ENCODE peak calls at places on chromosome 4, in nine cellular contexts. One of them, this sample, is unnamed.

GRCh38 chr4:185020863-185021761 is 2.8 kb downstream of the HELT start:
- DNase-seq in NCI-H524 treated with DMSO at 0.1 percent for 48 hours: no peak
- DNase-seq in CD4-positive, alpha-beta T cell: no peak
- DNase-seq in activated CD8-positive, alpha-beta T cell treated with anti-CD3 and anti-CD28 coated beads, Interleukin-2, amount 10 ng/mL, durations not matched to agents 7 days and 5 days: no peak
- DNase-seq in Karpas-422: no peak
- DNase-seq in HCT116: no peak
- DNase-seq in EH: no peak
- DNase-seq in H54: no peak
- DNase-seq in Calu3: no peak
- DNase-seq in this sample: no peak

GRCh38 chr4:53748328-53748772 is 157.1 kb upstream of the LNX1 start:
- DNase-seq in H54: no peak
- DNase-seq in CD4-positive, alpha-beta T cell: no peak
- DNase-seq in HCT116: no peak
- DNase-seq in activated CD8-positive, alpha-beta T cell treated with anti-CD3 and anti-CD28 coated beads, Interleukin-2, amount 10 ng/mL, durations not matched to agents 7 days and 5 days: no peak
- DNase-seq in Karpas-422: peak
- DNase-seq in Calu3: no peak
- DNase-seq in NCI-H524 treated with DMSO at 0.1 percent for 48 hours: no peak
- DNase-seq in EH: no peak
- DNase-seq in this sample: no peak

GRCh38 chr4:144820115-144820514 is 174.2 kb downstream of the HHIP start:
- DNase-seq in HCT116: no peak
- DNase-seq in Karpas-422: peak
- DNase-seq in NCI-H524 treated with DMSO at 0.1 percent for 48 hours: no peak
- DNase-seq in activated CD8-positive, alpha-beta T cell treated with anti-CD3 and anti-CD28 coated beads, Interleukin-2, amount 10 ng/mL, durations not matched to agents 7 days and 5 days: no peak
- DNase-seq in H54: no peak
- DNase-seq in Calu3: no peak
- DNase-seq in EH: peak
- DNase-seq in CD4-positive, alpha-beta T cell: no peak
- DNase-seq in this sample: no peak

GRCh38 chr4:2482693-2483092 is 13.8 kb downstream of the RNF4 start:
- DNase-seq in EH: peak
- DNase-seq in activated CD8-positive, alpha-beta T cell treated with anti-CD3 and anti-CD28 coated beads, Interleukin-2, amount 10 ng/mL, durations not matched to agents 7 days and 5 days: no peak
- DNase-seq in NCI-H524 treated with DMSO at 0.1 percent for 48 hours: no peak
- DNase-seq in Calu3: no peak
- DNase-seq in HCT116: no peak
- DNase-seq in CD4-positive, alpha-beta T cell: no peak
- DNase-seq in H54: no peak
- DNase-seq in Karpas-422: peak
- DNase-seq in this sample: no peak

GRCh38 chr4:1371151-1371830 is 24.3 kb downstream of the UVSSA start:
- DNase-seq in EH: no peak
- DNase-seq in activated CD8-positive, alpha-beta T cell treated with anti-CD3 and anti-CD28 coated beads, Interleukin-2, amount 10 ng/mL, durations not matched to agents 7 days and 5 days: no peak
- DNase-seq in Calu3: no peak
- DNase-seq in H54: no peak
- DNase-seq in NCI-H524 treated with DMSO at 0.1 percent for 48 hours: no peak
- DNase-seq in CD4-positive, alpha-beta T cell: no peak
- DNase-seq in HCT116: no peak
- DNase-seq in Karpas-422: no peak
- DNase-seq in this sample: no peak

GRCh38 chr4:42608551-42608950 is 48.4 kb downstream of the ATP8A1 start:
- DNase-seq in Karpas-422: no peak
- DNase-seq in HCT116: no peak
- DNase-seq in EH: no peak
- DNase-seq in activated CD8-positive, alpha-beta T cell treated with anti-CD3 and anti-CD28 coated beads, Interleukin-2, amount 10 ng/mL, durations not matched to agents 7 days and 5 days: no peak
- DNase-seq in Calu3: no peak
- DNase-seq in H54: no peak
- DNase-seq in NCI-H524 treated with DMSO at 0.1 percent for 48 hours: no peak
- DNase-seq in CD4-positive, alpha-beta T cell: no peak
- DNase-seq in this sample: no peak

GRCh38 chr4:7719354-7720174 is 220.1 kb downstream of the AFAP1 start:
- DNase-seq in H54: peak
- DNase-seq in activated CD8-positive, alpha-beta T cell treated with anti-CD3 and anti-CD28 coated beads, Interleukin-2, amount 10 ng/mL, durations not matched to agents 7 days and 5 days: peak
- DNase-seq in Calu3: peak
- DNase-seq in EH: peak
- DNase-seq in HCT116: no peak
- DNase-seq in NCI-H524 treated with DMSO at 0.1 percent for 48 hours: no peak
- DNase-seq in Karpas-422: peak
- DNase-seq in CD4-positive, alpha-beta T cell: peak
- DNase-seq in this sample: peak

GRCh38 chr4:99457270-99457669 is 22.1 kb upstream of the ADH7 start:
- DNase-seq in EH: no peak
- DNase-seq in HCT116: no peak
- DNase-seq in CD4-positive, alpha-beta T cell: no peak
- DNase-seq in Karpas-422: peak
- DNase-seq in NCI-H524 treated with DMSO at 0.1 percent for 48 hours: no peak
- DNase-seq in activated CD8-positive, alpha-beta T cell treated with anti-CD3 and anti-CD28 coated beads, Interleukin-2, amount 10 ng/mL, durations not matched to agents 7 days and 5 days: no peak
- DNase-seq in H54: no peak
- DNase-seq in Calu3: no peak
- DNase-seq in this sample: no peak

GRCh38 chr4:17111959-17112659 is 213.7 kb upstream of the LDB2 start:
- DNase-seq in Calu3: peak
- DNase-seq in CD4-positive, alpha-beta T cell: no peak
- DNase-seq in EH: no peak
- DNase-seq in Karpas-422: peak
- DNase-seq in H54: peak
- DNase-seq in HCT116: no peak
- DNase-seq in NCI-H524 treated with DMSO at 0.1 percent for 48 hours: no peak
- DNase-seq in activated CD8-positive, alpha-beta T cell treated with anti-CD3 and anti-CD28 coated beads, Interleukin-2, amount 10 ng/mL, durations not matched to agents 7 days and 5 days: peak
- DNase-seq in this sample: no peak

This sample was measured in NCI-H2171.